ENCODE peak calls at places on chromosomes 6 and 20, in eight cellular contexts. B is heart left ventricle, Q is A549, G is prostate gland, Y is right lobe of liver, X is suprapubic skin, H is HCT116, C is transverse colon. V is an unnamed sample.

GRCh38 chr6:168541307-168541706 is 100.3 kb downstream of the SMOC2 start:
- DNase-seq in X (no peak), Q (no peak), G (no peak), C (no peak), Y (no peak), H (no peak), B (no peak), V (no peak)

GRCh38 chr20:49245921-49246740 is 26.9 kb downstream of the DDX27 start:
- DNase-seq in G (peak; percentile 49), C (no peak), X (no peak), H (peak; percentile 23), Q (peak; percentile 73), B (peak; percentile 58), Y (no peak), V (no peak)

GRCh38 chr6:168248148-168248620 is 71.4 kb downstream of the DACT2 start:
- DNase-seq in C (no peak), B (no peak), G (no peak), X (no peak), Y (no peak), Q (no peak), H (no peak), V (no peak)

GRCh38 chr6:166423051-166423745 is 40.5 kb upstream of the MPC1 start:
- DNase-seq in X (no peak), G (no peak), B (no peak), Y (no peak), C (no peak), Q (no peak), H (no peak), V (no peak)

GRCh38 chr6:53210821-53211220 is 62.2 kb upstream of the GCM1 start:
- DNase-seq in G (no peak), B (no peak), C (no peak), X (no peak), H (no peak), Y (no peak), Q (no peak), V (no peak)

GRCh38 chr6:80003841-80004198 is 629 bp upstream of the TTK start:
- DNase-seq in B (peak; percentile 26), C (peak; percentile 24), Q (no peak), G (peak; percentile 7), X (no peak), Y (peak; percentile 46), H (no peak), V (peak; percentile 21)

GRCh38 chr20:3168829-3169590 is 4.3 kb downstream of the LZTS3 start:
- DNase-seq in H (no peak), G (no peak), B (no peak), Q (no peak), X (no peak), C (no peak), Y (no peak), V (no peak)

GRCh38 chr20:49583669-49584417 is 15.9 kb upstream of the PTGIS start:
- DNase-seq in B (peak; percentile 89), G (peak; percentile 51), C (peak; percentile 50), X (no peak), Y (peak; percentile 93), Q (peak; percentile 82), H (no peak), V (peak; percentile 69)

GRCh38 chr6:162856885-162857284 is 129.1 kb downstream of the PACRG start:
- DNase-seq in Q (peak; percentile 5), H (peak; percentile 29), X (no peak), G (peak; percentile 57), C (peak; percentile 11), Y (no peak), B (no peak), V (peak; percentile 43)

GRCh38 chr20:50274570-50275430 is 84.2 kb downstream of the CEBPB start:
- DNase-seq in C (peak; percentile 55), G (no peak), B (peak; percentile 88), X (no peak), H (no peak), Y (peak; percentile 90), Q (no peak), V (no peak)

GRCh38 chr6:5359413-5359812 is 98.1 kb downstream of the FARS2 start:
- DNase-seq in X (no peak), H (no peak), G (no peak), Q (no peak), B (no peak), Y (no peak), C (no peak), V (no peak)

GRCh38 chr20:8749986-8750385 is 318.9 kb upstream of the PLCB4 start:
- DNase-seq in C (no peak), B (no peak), X (no peak), G (no peak), Y (no peak), H (no peak), Q (no peak), V (no peak)

GRCh38 chr6:90083891-90084290 is 189.6 kb downstream of the GJA10 start:
- DNase-seq in B (no peak), C (no peak), H (no peak), X (no peak), Y (no peak), Q (no peak), G (no peak), V (no peak)

GRCh38 chr6:11398451-11399326 is 138.9 kb upstream of the TMEM170B start:
- DNase-seq in B (no peak), G (no peak), H (no peak), X (no peak), Y (no peak), Q (no peak), C (no peak), V (no peak)
- TF ChIP-seq POLR2A in B (no peak), G (no peak), H (no peak), X (no peak), Y (peak; percentile 16), Q (no peak), C (no peak), V (no peak)

GRCh38 chr6:46926481-46926880 is 4.7 kb upstream of the ADGRF5 start:
- DNase-seq in Q (peak; percentile 2), B (no peak), C (no peak), Y (no peak), G (no peak), X (no peak), H (no peak), V (no peak)

GRCh38 chr6:46923476-46923875 is 1.7 kb upstream of the ADGRF5 start:
- DNase-seq in H (no peak), C (no peak), Q (no peak), B (peak; percentile 25), Y (no peak), G (no peak), X (no peak), V (no peak)

GRCh38 chr6:46921731-46922130 is at the start of gene ADGRF5:
- DNase-seq in H (no peak), C (no peak), B (peak; percentile 53), Y (no peak), G (no peak), X (no peak), Q (no peak), V (no peak)

GRCh38 chr6:46927066-46927465 is 5.3 kb upstream of the ADGRF5 start:
- DNase-seq in B (no peak), H (no peak), C (no peak), G (no peak), Q (no peak), Y (no peak), X (no peak), V (no peak)

GRCh38 chr6:46925563-46926253 is 4.0 kb upstream of the ADGRF5 start:
- DNase-seq in G (no peak), Q (peak; percentile 13), H (no peak), C (no peak), X (no peak), Y (no peak), B (peak; percentile 37), V (no peak)
- H3K27ac ChIP-seq in G (no peak overlapping the region), Q (peak overlapping the region; percentile 74), H (no peak overlapping the region), C (no peak overlapping the region), X (peak overlapping the region; percentile 67), Y (no peak overlapping the region), B (no peak overlapping the region), V (peak overlapping the region; percentile 49)

GRCh38 chr20:63956664-63957003 is 418 bp upstream of the UCKL1 start:
- DNase-seq in G (no peak), Y (no peak), B (no peak), X (no peak), C (no peak), H (no peak), Q (no peak), V (no peak)

GRCh38 chr20:63957004-63957689 is 931 bp upstream of the UCKL1 start:
- DNase-seq in X (no peak), G (peak; percentile 57), Y (peak; percentile 81), Q (peak; percentile 87), B (peak; percentile 78), C (peak; percentile 87), H (peak; percentile 73), V (no peak)

GRCh38 chr20:63955281-63955845 is 853 bp downstream of the UCKL1 start:
- DNase-seq in B (peak; percentile 73), Y (no peak), H (no peak), G (no peak), Q (no peak), X (no peak), C (peak; percentile 56), V (no peak)

GRCh38 chr20:63957690-63958441 is 1.6 kb upstream of the UCKL1 start:
- DNase-seq in Q (no peak), B (peak; percentile 64), X (no peak), H (peak; percentile 67), C (peak; percentile 89), Y (no peak), G (no peak), V (no peak)

DNA sequence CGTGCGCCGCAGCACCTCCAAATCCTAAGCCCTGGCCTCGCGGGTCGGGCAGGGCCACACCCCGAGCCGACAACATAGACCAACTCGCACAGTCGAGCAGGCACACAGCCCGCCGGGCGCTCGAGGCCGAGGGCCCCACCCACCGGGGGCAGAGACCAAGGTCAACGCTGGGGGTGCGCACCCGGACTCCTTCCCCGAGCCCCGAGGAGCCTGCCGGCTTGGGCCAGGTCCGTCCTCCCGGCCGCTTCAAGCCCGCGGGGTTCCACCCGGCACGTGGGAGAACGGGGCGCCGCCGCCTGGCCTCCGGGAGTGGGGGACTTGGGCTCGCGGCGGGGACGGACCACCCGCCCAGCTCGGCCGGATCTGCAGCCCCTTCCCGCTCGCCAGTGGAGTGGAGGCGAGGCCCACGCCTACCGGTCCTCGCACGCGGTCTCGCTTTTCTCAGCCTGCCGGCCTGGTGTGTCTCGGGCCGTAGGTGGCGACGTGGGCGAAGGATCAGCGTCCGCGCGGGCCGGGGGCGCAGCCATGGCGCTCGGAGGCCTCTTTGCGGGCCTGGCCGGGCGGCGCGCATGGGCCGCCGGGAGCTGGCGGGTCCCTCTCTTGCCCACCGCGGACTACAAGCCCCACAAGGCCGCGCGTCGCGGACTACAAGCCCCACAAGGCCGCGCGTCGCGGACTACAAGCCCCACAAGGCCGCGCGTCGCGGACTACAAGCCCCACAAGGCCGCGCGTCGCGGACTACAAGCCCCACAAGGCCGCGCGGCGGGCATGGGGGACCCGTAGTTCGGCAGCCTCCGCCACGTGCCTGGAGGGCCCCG is at the start of gene UCKL1:
- DNase-seq in B (peak; percentile 96), H (peak; percentile 79), C (peak; percentile 94), Q (peak; percentile 81), Y (peak; percentile 96), X (peak; percentile 95), G (peak; percentile 92), V (peak; percentile 90)
- TF ChIP-seq POLR2A in B (peak; percentile 91), H (no peak), C (peak; percentile 86), Q (peak; percentile 82), Y (peak; percentile 81), X (no peak), G (peak; percentile 51), V (peak; percentile 35)

DNA sequence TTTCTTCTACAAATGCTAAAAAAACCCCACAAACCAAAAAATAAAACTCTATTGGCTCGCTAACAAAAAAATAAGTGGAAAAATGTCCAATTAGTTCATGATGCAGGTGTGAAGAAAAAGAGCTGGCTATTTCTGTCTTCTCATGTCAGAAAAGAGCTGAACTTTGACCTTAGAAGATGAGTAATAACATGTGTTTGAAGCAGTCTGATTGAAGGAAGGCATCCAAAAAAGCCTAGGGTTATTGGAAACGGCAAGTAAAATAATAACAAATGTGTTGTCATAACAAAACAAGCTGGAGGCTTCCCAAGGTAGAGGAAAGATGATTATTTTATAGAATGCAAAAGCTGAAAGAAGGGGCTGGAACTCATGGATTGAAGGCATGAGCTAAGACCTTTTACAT is 94.3 kb upstream of the FAM184A start:
- DNase-seq in B (no peak), Q (no peak), C (no peak), H (peak; percentile 34), X (no peak), Y (no peak), G (no peak), V (no peak)
- H3K27ac ChIP-seq in B (no peak overlapping the region), Q (no peak overlapping the region), C (no peak overlapping the region), H (peak overlapping the region; percentile 91), X (peak overlapping the region; percentile 10), Y (no peak overlapping the region), G (no peak overlapping the region), V (no peak overlapping the region)

V was measured in breast epithelium.